ENCODE peak calls at places on chromosome 18, in four cellular contexts. L is osteocyte, J is astrocyte of the cerebellum, G is endothelial cell. O is an unnamed sample.

GRCh38 chr18:48805826-48806535 is 144.8 kb downstream of the SMAD7 start:
- DNase-seq in L (peak), J (no peak), G (no peak), O (no peak)

GRCh38 chr18:56541790-56542189 is 96.6 kb downstream of the TXNL1 start:
- DNase-seq in L (no peak), J (no peak), G (no peak), O (no peak)

GRCh38 chr18:53319628-53320027 is 904.8 kb downstream of the MBD2 start:
- DNase-seq in L (no peak), J (no peak), G (no peak), O (no peak)

GRCh38 chr18:54119524-54120019 is 104.9 kb downstream of the MBD2 start:
- DNase-seq in L (no peak), J (peak), G (peak), O (peak)

GRCh38 chr18:32315881-32316280 is 126.0 kb downstream of the MEP1B start:
- DNase-seq in L (no peak), J (no peak), G (no peak), O (no peak)

GRCh38 chr18:75544496-75544895 is 117.0 kb upstream of the SMIM21 start:
- DNase-seq in L (no peak), J (no peak), G (no peak), O (no peak)

GRCh38 chr18:58135806-58136331 is 91.8 kb downstream of the NEDD4L start:
- DNase-seq in L (no peak), J (peak), G (peak), O (no peak)

GRCh38 chr18:72843743-72844142 is 24.0 kb downstream of the NETO1 start:
- DNase-seq in L (no peak), J (no peak), G (no peak), O (no peak)

GRCh38 chr18:57542801-57543427 is 43.6 kb downstream of the FECH start:
- DNase-seq in L (peak), J (no peak), G (no peak), O (no peak)

GRCh38 chr18:49135871-49136270 is 185.1 kb upstream of the SMAD7 start:
- DNase-seq in L (no peak), J (no peak), G (no peak), O (peak)

GRCh38 chr18:26056291-26056690 is 34.1 kb downstream of the SS18 start:
- DNase-seq in L (no peak), J (no peak), G (no peak), O (no peak)

GRCh38 chr18:32086866-32087265 is 4.8 kb upstream of the RNF138 start:
- DNase-seq in L (no peak), J (no peak), G (no peak), O (no peak)

GRCh38 chr18:22168360-22168921 is 948 bp upstream of the GATA6 start:
- DNase-seq in L (no peak), J (no peak), G (peak), O (no peak)

GRCh38 chr18:57856707-57857280 is 53.7 kb upstream of the ATP8B1 start:
- DNase-seq in L (no peak), J (no peak), G (no peak), O (no peak)

GRCh38 chr18:46400449-46400848 is 256.6 kb downstream of the LOXHD1 start:
- DNase-seq in L (no peak), J (no peak), G (no peak), O (no peak)

GRCh38 chr18:70421471-70421870 is 132.6 kb downstream of the SOCS6 start:
- DNase-seq in L (no peak), J (no peak), G (no peak), O (no peak)

GRCh38 chr18:59810740-59811520 is 88.9 kb upstream of the PMAIP1 start:
- DNase-seq in L (no peak), J (no peak), G (no peak), O (no peak)

GRCh38 chr18:3449702-3450357 is at the start of gene TGIF1:
- DNase-seq in L (peak), J (no peak), G (peak), O (no peak)

GRCh38 chr18:49681387-49681786 is 119.5 kb downstream of the LIPG start:
- DNase-seq in L (no peak), J (no peak), G (no peak), O (no peak)

GRCh38 chr18:63262369-63263335 is 56.9 kb downstream of the BCL2 start:
- DNase-seq in L (no peak), J (no peak), G (no peak), O (no peak)

GRCh38 chr18:42635378-42636048 is 480.0 kb downstream of the RIT2 start:
- DNase-seq in L (no peak), J (no peak), G (peak), O (no peak)

GRCh38 chr18:2897015-2897414 is 50.2 kb downstream of the EMILIN2 start:
- DNase-seq in L (no peak), J (no peak), G (no peak), O (no peak)

GRCh38 chr18:9673296-9674251 is 34.5 kb upstream of the RAB31 start:
- DNase-seq in L (peak), J (peak), G (no peak), O (peak)

GRCh38 chr18:76228716-76229115 is 266.3 kb downstream of the ZNF516 start:
- DNase-seq in L (no peak), J (no peak), G (no peak), O (no peak)

GRCh38 chr18:59518705-59519104 is 159.6 kb upstream of the LMAN1 start:
- DNase-seq in L (no peak), J (no peak), G (no peak), O (no peak)

GRCh38 chr18:59996370-59996966 is 96.7 kb downstream of the PMAIP1 start:
- DNase-seq in L (no peak), J (peak), G (peak), O (no peak)

GRCh38 chr18:32284284-32284683 is 94.4 kb downstream of the MEP1B start:
- DNase-seq in L (no peak), J (no peak), G (no peak), O (no peak)

GRCh38 chr18:47436871-47437270 is 185.4 kb upstream of the SKOR2 start:
- DNase-seq in L (no peak), J (no peak), G (no peak), O (no peak)

GRCh38 chr18:33761363-33761762 is 183.3 kb downstream of the ASXL3 start:
- DNase-seq in L (no peak), J (peak), G (no peak), O (no peak)
- TF ChIP-seq CTCF in L (peak), J (peak), G (peak), O (peak)

GRCh38 chr18:28584726-28585125 is 407.8 kb upstream of the CDH2 start:
- DNase-seq in L (no peak), J (peak), G (no peak), O (peak)
- TF ChIP-seq CTCF in L (peak), J (no peak), G (no peak), O (no peak)

DNA sequence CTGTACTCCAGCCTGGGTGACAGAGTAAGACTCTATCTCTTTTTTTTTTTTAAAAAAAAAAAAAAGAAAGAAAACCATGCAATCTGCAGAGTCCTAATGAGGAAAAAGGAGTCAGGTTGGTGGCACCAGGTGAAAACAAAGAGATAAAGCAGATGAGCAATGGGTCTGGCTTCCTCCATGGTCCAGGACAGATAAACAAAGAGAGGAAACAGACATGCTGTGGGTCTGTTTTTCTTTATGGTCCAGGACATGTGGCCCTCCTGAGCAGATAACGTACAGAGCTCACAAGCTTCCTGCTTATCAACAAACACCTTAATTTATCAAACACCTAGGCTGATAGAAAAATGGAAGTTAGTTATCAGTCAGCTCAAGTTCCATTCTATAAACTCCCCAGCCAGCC is 24.4 kb upstream of the TUBB6 start:
- DNase-seq in L (no peak), J (no peak), G (no peak), O (no peak)
- TF ChIP-seq CTCF in L (no peak), J (no peak), G (no peak), O (no peak)

GRCh38 chr18:7789853-7790552 is 222.9 kb downstream of the PTPRM start:
- DNase-seq in L (no peak), J (peak), G (peak), O (no peak)
- TF ChIP-seq CTCF in L (peak), J (peak), G (peak), O (peak)

DNA sequence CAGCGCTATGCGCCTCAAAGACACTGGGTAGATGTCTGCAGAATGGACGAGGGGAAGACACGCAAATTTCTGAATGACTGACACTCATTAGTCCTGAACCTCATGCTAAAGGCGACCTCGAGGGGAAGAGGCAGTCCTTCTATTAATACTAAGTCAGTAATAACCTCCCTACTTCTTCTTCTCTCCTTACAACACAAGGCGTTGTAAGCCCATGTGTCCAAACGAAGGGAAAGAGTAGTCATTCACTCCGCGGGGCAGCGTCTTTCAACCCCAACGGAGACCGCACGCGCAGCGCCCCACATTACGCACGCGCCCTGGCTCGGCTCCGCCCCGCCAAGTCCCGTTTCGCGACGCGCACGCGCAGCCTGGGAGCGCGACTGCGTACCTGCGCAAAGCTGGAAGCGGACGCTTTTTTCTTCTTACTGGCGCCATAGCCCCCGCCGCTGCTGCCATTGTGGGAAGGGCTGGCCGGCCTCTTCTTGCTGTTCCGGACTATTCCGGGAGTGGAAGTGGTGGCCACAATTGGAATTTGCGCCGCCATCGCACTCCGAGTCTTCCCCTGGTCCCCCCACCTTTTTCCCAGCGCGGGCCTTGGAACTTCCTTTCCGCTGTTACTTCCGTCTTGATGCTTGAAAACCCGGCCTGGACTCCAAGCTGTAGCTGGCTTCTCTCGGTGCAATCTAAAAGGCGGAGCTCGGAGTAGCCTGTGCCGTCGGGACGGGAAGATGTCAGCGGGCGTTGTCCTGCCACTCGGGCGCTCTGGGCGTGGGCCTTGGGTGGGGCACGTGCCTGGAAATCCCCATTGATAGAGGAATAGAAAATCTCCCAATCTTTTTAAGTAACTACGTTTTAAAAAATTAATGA is at the start of gene INO80C:
- DNase-seq in L (peak), J (peak), G (peak), O (peak)
- TF ChIP-seq CTCF in L (no peak), J (no peak), G (no peak), O (no peak)

DNA sequence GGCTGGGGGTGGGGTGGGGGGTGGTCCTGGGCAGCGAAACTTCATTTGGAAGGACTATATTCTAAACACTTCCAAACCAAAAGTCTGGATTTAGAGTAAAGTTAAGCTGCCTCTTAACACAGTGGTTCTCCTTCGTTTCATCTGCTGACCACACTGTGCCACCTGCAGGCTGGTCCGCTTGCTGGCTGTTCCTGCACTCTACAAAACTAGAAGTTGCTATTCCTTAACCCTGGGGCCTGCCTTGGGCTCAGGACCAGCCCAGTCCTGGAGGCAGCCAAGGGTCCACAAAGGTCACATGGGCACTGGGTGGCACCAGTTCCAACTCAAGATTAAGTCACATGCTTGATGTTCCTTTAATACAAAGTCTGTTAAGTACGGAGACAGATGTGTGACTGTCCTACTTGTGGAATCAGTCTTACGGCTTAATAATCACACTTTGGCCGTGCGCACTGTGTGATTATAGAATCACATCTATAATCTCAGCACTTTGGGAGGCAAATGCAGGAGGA is 195.4 kb downstream of the FAM210A start:
- DNase-seq in L (peak), J (peak), G (peak), O (peak)
- TF ChIP-seq CTCF in L (peak), J (peak), G (no peak), O (peak)

GRCh38 chr18:24530630-24531111 is 70.2 kb downstream of the HRH4 start:
- DNase-seq in L (no peak), J (peak), G (no peak), O (peak)
- TF ChIP-seq CTCF in L (no peak), J (no peak), G (no peak), O (no peak)

DNA sequence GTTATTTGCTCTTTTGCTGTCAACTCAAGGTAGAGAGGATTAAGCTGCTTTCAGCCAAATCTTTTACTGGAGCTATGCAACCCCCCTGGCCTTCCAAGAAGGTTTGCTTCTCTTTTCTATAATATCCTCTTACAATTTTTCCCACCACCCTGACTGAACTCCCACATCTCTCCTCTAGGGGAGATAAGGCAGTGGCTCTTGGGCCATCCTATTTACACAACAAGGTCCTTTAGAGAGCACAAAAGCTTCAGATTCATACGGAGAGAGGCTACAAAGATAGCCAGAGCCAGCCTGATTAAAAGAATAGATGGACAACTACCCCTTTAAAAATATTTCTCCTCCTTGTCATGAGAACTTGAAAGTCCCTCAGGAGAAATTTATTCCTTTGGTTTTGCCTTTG is 95.7 kb downstream of the TPGS2 start:
- DNase-seq in L (no peak), J (no peak), G (no peak), O (no peak)
- TF ChIP-seq CTCF in L (no peak), J (peak), G (no peak), O (no peak)

GRCh38 chr18:38706373-38706772 is 1140.8 kb upstream of the CELF4 start:
- DNase-seq in L (no peak), J (no peak), G (no peak), O (no peak)
- TF ChIP-seq CTCF in L (no peak), J (no peak), G (no peak), O (no peak)